ENCODE peak calls at places on chromosome 3, in eight cellular contexts. M, S, G, U, J, E, Q and R are unnamed samples.

GRCh38 chr3:120855665-120856437 is 52.2 kb upstream of the STXBP5L start:
- DNase-seq in J (no peak), U (peak), S (peak), G (peak), M (peak), E (peak), Q (no peak), R (no peak)

GRCh38 chr3:76900571-76900970 is 139.3 kb upstream of the ROBO2 start:
- DNase-seq in S (no peak), Q (no peak), M (no peak), E (no peak), U (no peak), G (no peak), J (no peak), R (no peak)

GRCh38 chr3:143727391-143727790 is 120.9 kb downstream of the SLC9A9 start:
- DNase-seq in S (no peak), E (no peak), Q (no peak), J (no peak), G (no peak), U (no peak), M (no peak), R (no peak)

GRCh38 chr3:27290760-27291159 is 78.4 kb downstream of the NEK10 start:
- DNase-seq in M (no peak), E (no peak), U (no peak), Q (no peak), J (no peak), G (no peak), S (no peak), R (no peak)

GRCh38 chr3:187729598-187729997 is 15.7 kb downstream of the BCL6 start:
- DNase-seq in U (no peak), Q (no peak), G (no peak), E (no peak), S (no peak), M (no peak), J (no peak), R (no peak)

GRCh38 chr3:34260266-34260990 is 462.0 kb downstream of the PDCD6IP start:
- DNase-seq in Q (peak), J (peak), S (peak), M (no peak), E (no peak), G (peak), U (peak), R (no peak)

GRCh38 chr3:76615739-76616138 is 424.2 kb upstream of the ROBO2 start:
- DNase-seq in E (no peak), G (no peak), J (no peak), M (no peak), U (no peak), S (no peak), Q (no peak), R (no peak)

GRCh38 chr3:33855884-33856546 is 57.6 kb downstream of the PDCD6IP start:
- DNase-seq in U (no peak), S (no peak), G (peak), M (no peak), E (no peak), J (no peak), Q (no peak), R (no peak)

GRCh38 chr3:96022676-96023075 is 791.7 kb upstream of the EPHA6 start:
- DNase-seq in U (no peak), G (no peak), S (no peak), E (no peak), J (no peak), Q (no peak), M (no peak), R (no peak)

GRCh38 chr3:141797819-141798405 is 34.7 kb downstream of the GRK7 start:
- DNase-seq in Q (no peak), M (no peak), S (no peak), E (no peak), J (no peak), U (no peak), G (no peak), R (no peak)

GRCh38 chr3:141795311-141795710 is 32.1 kb downstream of the GRK7 start:
- DNase-seq in S (no peak), J (no peak), E (no peak), G (no peak), M (no peak), Q (no peak), U (no peak), R (no peak)

GRCh38 chr3:141797167-141797773 is 34.1 kb downstream of the GRK7 start:
- DNase-seq in G (no peak), J (peak), M (peak), Q (peak), E (no peak), U (peak), S (no peak), R (no peak)

GRCh38 chr3:141796436-141797166 is 33.4 kb downstream of the GRK7 start:
- DNase-seq in S (no peak), U (no peak), M (no peak), E (no peak), Q (no peak), J (no peak), G (no peak), R (peak)

GRCh38 chr3:141795719-141796435 is 32.7 kb downstream of the GRK7 start:
- DNase-seq in U (no peak), M (no peak), S (no peak), G (no peak), J (no peak), Q (no peak), E (no peak), R (peak)
- H3K4me3 ChIP-seq in U (no peak), M (no peak), S (no peak), G (no peak), J (no peak), Q (no peak), E (no peak), R (peak)

DNA sequence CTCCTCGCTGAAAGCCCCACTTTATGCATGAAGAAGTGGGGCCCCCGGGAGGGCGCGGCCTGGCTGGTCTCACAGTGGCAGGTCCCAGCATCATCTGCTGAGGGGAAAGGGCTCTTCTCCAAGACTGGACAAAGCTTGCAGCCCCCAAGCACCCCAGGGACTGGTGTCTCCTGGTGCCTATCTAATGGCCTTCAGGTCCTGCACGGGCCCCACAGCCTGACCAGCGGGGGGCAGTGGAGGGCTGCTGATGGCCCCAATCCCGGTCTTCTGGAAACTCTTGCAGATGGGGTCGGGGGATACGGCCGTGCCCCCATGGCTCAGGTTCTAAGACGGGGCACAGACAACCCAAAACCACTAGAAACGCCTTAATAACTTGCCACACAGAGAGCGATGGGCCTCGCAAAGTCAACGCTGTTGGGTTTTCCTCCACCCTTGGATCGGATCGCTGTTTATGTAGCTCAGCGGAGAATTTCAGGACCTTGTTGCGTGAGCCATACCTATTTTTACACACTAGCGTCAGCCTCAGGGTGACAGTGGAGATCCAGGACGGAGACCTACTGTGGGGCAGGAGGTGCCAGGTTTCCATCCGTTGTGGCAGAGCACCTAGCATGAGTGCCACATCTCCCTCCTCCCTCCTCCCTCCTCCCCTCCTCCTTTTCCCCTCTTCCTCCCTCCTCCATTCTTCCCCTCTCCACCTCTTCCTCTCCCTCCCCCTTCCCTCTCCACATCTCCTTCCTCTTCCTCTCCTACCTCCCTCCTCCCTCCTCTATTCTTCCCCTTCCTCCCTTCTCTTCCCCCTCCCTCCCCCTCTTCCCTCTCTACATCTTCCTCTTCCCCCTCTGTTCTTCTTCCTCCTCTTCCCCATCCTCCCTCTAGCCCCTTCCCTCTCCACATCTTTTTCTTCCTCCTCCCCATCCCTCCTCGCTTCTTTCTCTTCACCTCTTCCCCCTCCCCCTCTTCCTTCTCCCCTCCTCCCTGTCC is 79.3 kb upstream of the ALDH1L1 start:
- DNase-seq in G (no peak), S (no peak), Q (peak), J (peak), E (peak), U (peak), M (no peak), R (no peak)
- H3K4me3 ChIP-seq in G (no peak), S (no peak), Q (peak), J (no peak), E (peak), U (no peak), M (no peak), R (no peak)

DNA sequence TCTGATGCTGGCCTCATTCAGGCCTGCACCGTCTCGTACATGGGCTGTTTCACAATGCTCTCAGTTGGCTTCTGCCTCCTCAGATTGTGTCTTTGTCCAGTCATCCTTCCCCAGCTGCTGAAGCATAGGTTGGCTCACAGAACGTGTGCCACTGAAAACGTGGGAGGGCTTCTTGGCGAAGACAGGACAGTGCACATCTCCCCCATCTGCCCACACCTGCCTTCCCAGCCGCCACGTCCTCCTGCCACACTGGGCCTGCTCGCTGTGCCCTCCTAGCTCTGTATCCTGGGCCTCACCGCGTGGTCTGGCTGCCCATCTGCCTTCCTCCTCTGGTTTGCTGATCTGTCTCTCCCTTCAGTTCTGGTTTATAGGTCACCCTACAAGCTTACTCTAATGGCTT is 230.0 kb upstream of the TOPAZ1 start:
- DNase-seq in Q (no peak), G (no peak), S (no peak), J (no peak), E (no peak), U (no peak), M (no peak), R (no peak)
- H3K4me3 ChIP-seq in Q (no peak), G (no peak), S (no peak), J (no peak), E (no peak), U (no peak), M (no peak), R (no peak)

DNA sequence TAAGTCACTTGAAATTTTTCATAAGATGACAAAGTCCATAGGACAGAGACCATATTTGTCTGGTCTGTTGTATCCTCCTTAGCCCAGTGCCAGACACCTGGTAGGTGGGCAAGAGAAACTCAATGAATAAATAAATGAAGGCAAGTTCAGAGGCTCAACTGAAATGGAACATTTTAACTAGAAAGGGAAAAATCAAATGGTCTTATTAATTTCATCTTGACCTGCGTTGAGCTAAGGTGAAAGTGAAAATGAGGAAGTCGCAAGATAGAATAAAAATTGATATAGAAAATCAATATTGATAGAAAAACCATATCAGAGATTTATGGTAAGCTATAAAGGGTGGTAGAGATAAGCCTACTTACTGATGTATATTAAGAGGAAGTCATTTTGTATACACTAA is 3.0 kb downstream of the NFKBIZ start:
- DNase-seq in J (no peak), U (no peak), G (no peak), E (no peak), S (no peak), M (no peak), Q (no peak), R (no peak)
- H3K4me3 ChIP-seq in J (peak), U (peak), G (peak), E (peak), S (peak), M (peak), Q (peak), R (peak)

GRCh38 chr3:13549513-13550256 is 760 bp downstream of the FBLN2 start:
- DNase-seq in E (no peak), U (no peak), M (peak), J (no peak), Q (no peak), S (no peak), G (no peak), R (peak)
- H3K4me3 ChIP-seq in E (peak), U (peak), M (peak), J (peak), Q (no peak), S (no peak), G (no peak), R (peak)

GRCh38 chr3:12840591-12841084 is 727 bp downstream of the RPL32 start:
- DNase-seq in M (no peak), G (no peak), J (no peak), E (no peak), S (no peak), Q (no peak), U (no peak), R (no peak)

GRCh38 chr3:12837295-12837986 is 3.9 kb downstream of the RPL32 start:
- DNase-seq in S (no peak), Q (no peak), G (no peak), U (no peak), M (no peak), J (no peak), E (no peak), R (no peak)

GRCh38 chr3:12835005-12835665 is 6.2 kb downstream of the RPL32 start:
- DNase-seq in U (no peak), M (no peak), E (no peak), J (no peak), G (no peak), S (no peak), Q (no peak), R (no peak)

GRCh38 chr3:12841085-12841969 is at the start of gene RPL32:
- DNase-seq in M (peak), E (peak), G (peak), J (peak), Q (peak), S (peak), U (peak), R (peak)

DNA sequence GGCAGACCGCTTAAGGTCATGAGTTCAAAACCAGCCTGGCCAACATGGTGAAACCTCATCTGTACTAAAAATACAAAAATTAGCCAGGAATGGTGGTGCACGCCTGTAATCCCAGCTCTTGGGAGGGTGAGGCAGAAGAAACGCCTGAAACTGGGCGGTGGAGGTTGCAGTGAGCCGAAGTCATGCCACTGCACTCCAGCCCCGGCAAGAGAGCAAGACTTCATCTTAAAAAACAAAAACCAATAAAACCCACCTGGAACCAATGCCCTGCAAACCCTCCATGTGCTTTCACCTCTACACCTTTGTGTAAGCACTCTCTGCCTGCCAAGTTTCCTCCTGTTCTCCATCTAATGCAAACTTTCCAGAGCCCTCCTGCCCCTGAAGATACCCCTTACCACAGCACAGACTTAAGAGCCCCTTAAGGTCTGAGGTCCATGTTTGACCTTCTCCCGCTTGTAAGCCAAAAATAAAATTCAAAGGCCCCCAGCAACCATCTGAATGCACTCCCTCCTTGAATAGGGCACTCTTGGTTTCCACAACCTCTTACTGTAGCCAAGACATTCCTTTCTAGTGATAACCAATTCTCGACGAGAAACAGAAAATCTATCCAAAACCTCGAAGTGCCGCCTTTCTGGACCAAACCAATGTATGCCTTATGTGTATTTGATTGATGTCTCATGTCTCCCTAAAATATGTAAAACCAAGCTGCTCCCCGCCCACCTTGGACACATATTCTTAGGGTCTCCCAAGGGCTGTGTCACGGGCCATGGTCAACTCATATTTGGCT is 3.0 kb downstream of the RPL32 start:
- DNase-seq in M (no peak), J (no peak), G (no peak), U (no peak), S (no peak), E (no peak), Q (no peak), R (no peak)
- H3K4me3 ChIP-seq in M (peak), J (no peak), G (no peak), U (peak), S (peak), E (no peak), Q (peak), R (no peak)

GRCh38 chr3:180871901-180872300 is 40.6 kb upstream of the FXR1 start:
- DNase-seq in J (no peak), S (no peak), M (no peak), Q (no peak), U (no peak), E (peak), G (no peak), R (no peak)
- H3K4me3 ChIP-seq in J (no peak), S (no peak), M (no peak), Q (no peak), U (no peak), E (peak), G (no peak), R (no peak)

GRCh38 chr3:9550999-9551398 is 2.6 kb downstream of the LHFPL4 start:
- DNase-seq in M (no peak), S (no peak), J (no peak), E (no peak), Q (no peak), U (peak), G (no peak), R (no peak)

GRCh38 chr3:9553021-9553948 is at the start of gene LHFPL4:
- DNase-seq in J (no peak), Q (no peak), G (no peak), U (peak), S (no peak), E (no peak), M (no peak), R (no peak)

GRCh38 chr3:9553949-9554513 is 409 bp upstream of the LHFPL4 start:
- DNase-seq in U (peak), M (no peak), G (no peak), S (no peak), J (no peak), E (no peak), Q (no peak), R (no peak)

GRCh38 chr3:9549600-9549999 is 4.0 kb downstream of the LHFPL4 start:
- DNase-seq in Q (no peak), S (no peak), J (no peak), G (no peak), U (no peak), M (no peak), E (no peak), R (no peak)

GRCh38 chr3:9552252-9552999 is 1.2 kb downstream of the LHFPL4 start:
- DNase-seq in S (peak), G (peak), Q (peak), E (no peak), U (peak), J (peak), M (no peak), R (no peak)
- H3K4me3 ChIP-seq in S (no peak), G (no peak), Q (no peak), E (no peak), U (peak), J (no peak), M (no peak), R (no peak)